ENCODE peak calls at places on chromosome 13, in seven cellular contexts. W is NCI-H1417 treated with DMSO at 0.1 percent for 48 hours; J is left ventricle myocardium superior; E is activated CD4-positive, alpha-beta T cell treated with anti-CD3 and anti-CD28 coated beads for 4 hours; A is left colon; B is fibroblast of lung; D is CD4-positive, CD25-positive, alpha-beta regulatory T cell. N is an unnamed sample.

GRCh38 chr13:30690282-30691188 is 44.8 kb upstream of the ALOX5AP start:
- DNase-seq in B (peak), D (no peak), W (no peak), J (peak), E (no peak), A (peak), N (no peak)

GRCh38 chr13:31807090-31807541 is 67.8 kb downstream of the RXFP2 start:
- DNase-seq in B (peak), W (no peak), D (peak), E (no peak), J (no peak), A (no peak), N (no peak)

GRCh38 chr13:112721198-112722104 is 31.6 kb downstream of the ATP11A start:
- DNase-seq in A (no peak), J (peak), B (no peak), D (no peak), E (no peak), W (no peak), N (no peak)

GRCh38 chr13:45799451-45799850 is 52.1 kb downstream of the SIAH3 start:
- DNase-seq in B (no peak), D (no peak), E (no peak), A (no peak), J (peak), W (no peak), N (no peak)

GRCh38 chr13:95191821-95192220 is 109.4 kb downstream of the ABCC4 start:
- DNase-seq in W (no peak), D (peak), J (peak), B (peak), A (peak), E (peak), N (no peak)

GRCh38 chr13:40148742-40149141 is 493.3 kb downstream of the COG6 start:
- DNase-seq in A (no peak), J (no peak), B (no peak), D (no peak), E (no peak), W (no peak), N (no peak)

GRCh38 chr13:75255159-75255558 is 226.8 kb downstream of the TBC1D4 start:
- DNase-seq in B (no peak), E (no peak), A (no peak), D (no peak), J (no peak), W (no peak), N (no peak)

GRCh38 chr13:21022694-21023325 is 38.6 kb downstream of the LATS2 start:
- DNase-seq in B (no peak), J (no peak), A (no peak), W (no peak), D (no peak), E (no peak), N (no peak)

GRCh38 chr13:43019811-43020210 is 3.6 kb upstream of the DNAJC15 start:
- DNase-seq in D (no peak), A (no peak), J (no peak), B (no peak), E (no peak), W (no peak), N (no peak)

GRCh38 chr13:40137400-40137799 is 481.9 kb downstream of the COG6 start:
- DNase-seq in B (no peak), E (no peak), J (no peak), W (no peak), D (no peak), A (no peak), N (no peak)

GRCh38 chr13:39957868-39958676 is 302.6 kb downstream of the COG6 start:
- DNase-seq in W (no peak), B (no peak), D (peak), E (no peak), A (no peak), J (no peak), N (no peak)

GRCh38 chr13:30743319-30744055 is 8.1 kb downstream of the ALOX5AP start:
- DNase-seq in B (peak), W (no peak), E (no peak), J (no peak), A (no peak), D (no peak), N (no peak)

N was measured in NCI-H187 treated with DMSO at 0.1 percent for 48 hours.